ENCODE peak calls at places on chromosome 11, in nine cellular contexts. One of them, this sample, is unnamed.

GRCh38 chr11:125061237-125061636 is 1.9 kb upstream of the SLC37A2 start:
- DNase-seq in PC-9: no peak
- DNase-seq in uterus: no peak
- DNase-seq in fibroblast of lung: no peak
- DNase-seq in gastrocnemius medialis: no peak
- DNase-seq in hepatocyte: no peak
- DNase-seq in ovary: no peak
- DNase-seq in H1: no peak
- DNase-seq in heart left ventricle: no peak
- DNase-seq in this sample: no peak

GRCh38 chr11:130718118-130718517 is 198.2 kb downstream of the SNX19 start:
- DNase-seq in PC-9: no peak
- DNase-seq in uterus: no peak
- DNase-seq in fibroblast of lung: no peak
- DNase-seq in gastrocnemius medialis: no peak
- DNase-seq in hepatocyte: no peak
- DNase-seq in ovary: no peak
- DNase-seq in H1: no peak
- DNase-seq in heart left ventricle: peak; percentile 56
- DNase-seq in this sample: no peak

GRCh38 chr11:124740277-124740882 is 638 bp downstream of the NRGN start:
- DNase-seq in PC-9: no peak
- DNase-seq in uterus: no peak
- DNase-seq in fibroblast of lung: peak; percentile 21
- DNase-seq in gastrocnemius medialis: no peak
- DNase-seq in hepatocyte: no peak
- DNase-seq in ovary: no peak
- DNase-seq in H1: no peak
- DNase-seq in heart left ventricle: peak; percentile 56
- DNase-seq in this sample: peak; percentile 87

GRCh38 chr11:31815743-31816466 is 4.8 kb upstream of the PAX6 start:
- DNase-seq in PC-9: no peak
- DNase-seq in uterus: no peak
- DNase-seq in fibroblast of lung: peak; percentile 18
- DNase-seq in gastrocnemius medialis: no peak
- DNase-seq in hepatocyte: no peak
- DNase-seq in ovary: no peak
- DNase-seq in H1: no peak
- DNase-seq in heart left ventricle: no peak
- DNase-seq in this sample: peak; percentile 59

GRCh38 chr11:125532668-125533067 is 36.6 kb upstream of the FEZ1 start:
- DNase-seq in PC-9: no peak
- DNase-seq in uterus: no peak
- DNase-seq in fibroblast of lung: no peak
- DNase-seq in gastrocnemius medialis: no peak
- DNase-seq in hepatocyte: no peak
- DNase-seq in ovary: no peak
- DNase-seq in H1: no peak
- DNase-seq in heart left ventricle: no peak
- DNase-seq in this sample: no peak

GRCh38 chr11:46290021-46290420 is 12.6 kb downstream of the CREB3L1 start:
- DNase-seq in PC-9: no peak
- DNase-seq in uterus: peak; percentile 25
- DNase-seq in fibroblast of lung: no peak
- DNase-seq in gastrocnemius medialis: no peak
- DNase-seq in hepatocyte: no peak
- DNase-seq in ovary: peak; percentile 72
- DNase-seq in H1: no peak
- DNase-seq in heart left ventricle: no peak
- DNase-seq in this sample: no peak

GRCh38 chr11:112884012-112884767 is 77.0 kb upstream of the NCAM1 start:
- DNase-seq in PC-9: no peak
- DNase-seq in uterus: peak; percentile 22
- DNase-seq in fibroblast of lung: peak; percentile 6
- DNase-seq in gastrocnemius medialis: no peak
- DNase-seq in hepatocyte: no peak
- DNase-seq in ovary: no peak
- DNase-seq in H1: no peak
- DNase-seq in heart left ventricle: no peak
- DNase-seq in this sample: no peak

GRCh38 chr11:132080121-132080520 is 709.7 kb downstream of the NTM start:
- DNase-seq in PC-9: no peak
- DNase-seq in uterus: no peak
- DNase-seq in fibroblast of lung: no peak
- DNase-seq in gastrocnemius medialis: no peak
- DNase-seq in hepatocyte: no peak
- DNase-seq in ovary: no peak
- DNase-seq in H1: no peak
- DNase-seq in heart left ventricle: no peak
- DNase-seq in this sample: no peak

GRCh38 chr11:82719316-82719715 is 14.3 kb downstream of the FAM181B start:
- DNase-seq in PC-9: no peak
- DNase-seq in uterus: no peak
- DNase-seq in fibroblast of lung: no peak
- DNase-seq in gastrocnemius medialis: no peak
- DNase-seq in hepatocyte: no peak
- DNase-seq in ovary: no peak
- DNase-seq in H1: no peak
- DNase-seq in heart left ventricle: no peak
- DNase-seq in this sample: no peak

GRCh38 chr11:34501500-34501899 is 12.1 kb downstream of the ELF5 start:
- DNase-seq in PC-9: peak; percentile 96
- DNase-seq in uterus: peak; percentile 21
- DNase-seq in fibroblast of lung: peak; percentile 98
- DNase-seq in gastrocnemius medialis: peak; percentile 25
- DNase-seq in hepatocyte: peak; percentile 46
- DNase-seq in ovary: no peak
- DNase-seq in H1: no peak
- DNase-seq in heart left ventricle: no peak
- DNase-seq in this sample: no peak

GRCh38 chr11:36077886-36078685 is 134.2 kb downstream of the LDLRAD3 start:
- DNase-seq in PC-9: no peak
- DNase-seq in uterus: no peak
- DNase-seq in fibroblast of lung: no peak
- DNase-seq in gastrocnemius medialis: no peak
- DNase-seq in hepatocyte: no peak
- DNase-seq in ovary: no peak
- DNase-seq in H1: no peak
- DNase-seq in heart left ventricle: no peak
- DNase-seq in this sample: no peak

GRCh38 chr11:96168623-96169022 is 174.4 kb downstream of the MAML2 start:
- DNase-seq in PC-9: peak; percentile 95
- DNase-seq in uterus: peak; percentile 46
- DNase-seq in fibroblast of lung: peak; percentile 89
- DNase-seq in gastrocnemius medialis: peak; percentile 48
- DNase-seq in hepatocyte: peak; percentile 67
- DNase-seq in ovary: no peak
- DNase-seq in H1: no peak
- DNase-seq in heart left ventricle: peak; percentile 38
- DNase-seq in this sample: no peak

GRCh38 chr11:72766152-72766902 is 14.1 kb upstream of the ARAP1 start:
- DNase-seq in PC-9: no peak
- DNase-seq in uterus: no peak
- DNase-seq in fibroblast of lung: no peak
- DNase-seq in gastrocnemius medialis: no peak
- DNase-seq in hepatocyte: no peak
- DNase-seq in ovary: no peak
- DNase-seq in H1: no peak
- DNase-seq in heart left ventricle: no peak
- DNase-seq in this sample: no peak

GRCh38 chr11:72763823-72764222 is 11.6 kb upstream of the ARAP1 start:
- DNase-seq in PC-9: no peak
- DNase-seq in uterus: no peak
- DNase-seq in fibroblast of lung: no peak
- DNase-seq in gastrocnemius medialis: no peak
- DNase-seq in hepatocyte: no peak
- DNase-seq in ovary: no peak
- DNase-seq in H1: no peak
- DNase-seq in heart left ventricle: no peak
- DNase-seq in this sample: no peak

GRCh38 chr11:72762641-72763304 is 10.6 kb upstream of the ARAP1 start:
- DNase-seq in PC-9: no peak
- DNase-seq in uterus: no peak
- DNase-seq in fibroblast of lung: no peak
- DNase-seq in gastrocnemius medialis: no peak
- DNase-seq in hepatocyte: no peak
- DNase-seq in ovary: no peak
- DNase-seq in H1: no peak
- DNase-seq in heart left ventricle: no peak
- DNase-seq in this sample: no peak

GRCh38 chr11:72767203-72768062 is 15.2 kb upstream of the ARAP1 start:
- DNase-seq in PC-9: no peak
- DNase-seq in uterus: no peak
- DNase-seq in fibroblast of lung: no peak
- DNase-seq in gastrocnemius medialis: no peak
- DNase-seq in hepatocyte: no peak
- DNase-seq in ovary: no peak
- DNase-seq in H1: no peak
- DNase-seq in heart left ventricle: no peak
- DNase-seq in this sample: no peak

DNA sequence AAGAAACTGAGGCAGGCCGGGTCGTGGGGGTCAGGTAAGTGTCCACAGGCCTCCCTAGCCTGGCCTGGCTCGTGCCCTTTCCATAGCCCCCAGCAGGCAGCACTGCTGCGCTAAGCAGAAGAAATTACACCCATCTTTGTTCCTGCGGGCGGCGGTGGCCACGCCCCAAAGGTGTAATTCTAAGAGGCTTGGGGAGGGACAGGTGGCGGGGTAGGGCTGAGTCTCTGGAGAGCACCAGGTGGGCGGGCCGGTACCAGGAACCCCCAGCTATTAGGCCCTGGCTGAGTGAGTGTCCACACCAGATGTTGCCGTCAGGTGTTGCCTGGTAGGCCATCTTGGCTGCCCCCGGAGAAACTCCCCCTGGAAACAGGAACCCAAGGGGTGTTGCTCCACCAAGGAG is 12.3 kb upstream of the ARAP1 start:
- DNase-seq in PC-9: no peak
- DNase-seq in uterus: no peak
- DNase-seq in fibroblast of lung: no peak
- DNase-seq in gastrocnemius medialis: no peak
- DNase-seq in hepatocyte: peak; percentile 67
- DNase-seq in ovary: no peak
- DNase-seq in H1: peak; percentile 74
- DNase-seq in heart left ventricle: no peak
- DNase-seq in this sample: no peak
- H3K27ac ChIP-seq in PC-9: no peak overlapping the region
- H3K27ac ChIP-seq in uterus: no peak overlapping the region
- H3K27ac ChIP-seq in fibroblast of lung: no peak overlapping the region
- H3K27ac ChIP-seq in gastrocnemius medialis: no peak overlapping the region
- H3K27ac ChIP-seq in hepatocyte: peak overlapping the region; percentile 74
- H3K27ac ChIP-seq in ovary: no peak overlapping the region
- H3K27ac ChIP-seq in H1: no peak overlapping the region
- H3K27ac ChIP-seq in heart left ventricle: no peak overlapping the region
- H3K27ac ChIP-seq in this sample: no peak overlapping the region

GRCh38 chr11:91703042-91703441 is 521.6 kb upstream of the FAT3 start:
- DNase-seq in PC-9: no peak
- DNase-seq in uterus: no peak
- DNase-seq in fibroblast of lung: no peak
- DNase-seq in gastrocnemius medialis: no peak
- DNase-seq in hepatocyte: no peak
- DNase-seq in ovary: no peak
- DNase-seq in H1: no peak
- DNase-seq in heart left ventricle: no peak
- DNase-seq in this sample: no peak
- H3K9me3 ChIP-seq in PC-9: no peaks in the 10 kb centered on the region
- H3K9me3 ChIP-seq in uterus: no peaks in the 10 kb centered on the region
- H3K9me3 ChIP-seq in fibroblast of lung: no peaks in the 10 kb centered on the region
- H3K9me3 ChIP-seq in gastrocnemius medialis: no peaks in the 10 kb centered on the region
- H3K9me3 ChIP-seq in hepatocyte: no peaks in the 10 kb centered on the region
- H3K9me3 ChIP-seq in ovary: no peaks in the 10 kb centered on the region
- H3K9me3 ChIP-seq in H1: no peaks in the 10 kb centered on the region
- H3K9me3 ChIP-seq in heart left ventricle: no peaks in the 10 kb centered on the region
- H3K9me3 ChIP-seq in this sample: no peaks in the 10 kb centered on the region

DNA sequence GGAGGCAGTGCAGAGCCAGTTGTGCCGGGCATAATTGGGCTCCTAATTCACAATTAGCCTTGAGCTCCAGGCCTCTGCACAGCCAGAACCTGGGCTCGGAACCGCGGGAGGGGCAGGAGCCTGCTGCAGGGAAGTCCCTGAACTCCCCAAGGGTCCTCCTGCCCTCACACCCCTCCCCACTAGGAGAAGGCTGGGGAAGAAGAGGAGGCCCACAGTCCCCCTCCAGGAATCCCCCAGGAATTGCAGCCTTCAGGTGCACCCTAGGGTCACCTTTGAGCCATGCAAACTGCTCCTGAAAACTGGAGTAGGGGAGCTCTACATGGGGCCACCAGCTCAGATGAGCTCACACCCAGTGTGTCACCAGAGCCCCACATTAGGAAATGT is 93.8 kb upstream of the LMO1 start:
- DNase-seq in PC-9: no peak
- DNase-seq in uterus: no peak
- DNase-seq in fibroblast of lung: no peak
- DNase-seq in gastrocnemius medialis: no peak
- DNase-seq in hepatocyte: no peak
- DNase-seq in ovary: no peak
- DNase-seq in H1: no peak
- DNase-seq in heart left ventricle: no peak
- DNase-seq in this sample: peak; percentile 61
- TF ChIP-seq CTCF in PC-9: no peak
- TF ChIP-seq CTCF in uterus: no peak
- TF ChIP-seq CTCF in fibroblast of lung: no peak
- TF ChIP-seq CTCF in gastrocnemius medialis: no peak
- TF ChIP-seq CTCF in hepatocyte: no peak
- TF ChIP-seq CTCF in ovary: no peak
- TF ChIP-seq CTCF in H1: peak; percentile 40
- TF ChIP-seq CTCF in heart left ventricle: no peak
- TF ChIP-seq CTCF in this sample: no peak

DNA sequence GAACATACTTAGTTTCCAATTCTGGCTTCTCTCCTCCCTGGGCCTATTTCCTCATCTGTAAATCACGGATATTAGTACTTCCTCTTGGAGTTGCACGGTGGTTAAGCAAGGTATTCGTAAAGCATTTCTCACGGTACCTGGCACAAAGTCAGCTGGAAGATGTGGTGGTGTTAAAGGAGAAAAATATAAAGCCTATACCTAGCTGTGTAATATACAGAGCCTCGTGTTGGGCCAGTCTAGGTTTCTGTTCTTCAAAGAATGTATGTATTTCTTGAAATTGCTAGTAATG is 47.2 kb downstream of the DBX1 start:
- DNase-seq in PC-9: no peak
- DNase-seq in uterus: no peak
- DNase-seq in fibroblast of lung: peak; percentile 69
- DNase-seq in gastrocnemius medialis: no peak
- DNase-seq in hepatocyte: no peak
- DNase-seq in ovary: no peak
- DNase-seq in H1: no peak
- DNase-seq in heart left ventricle: no peak
- DNase-seq in this sample: no peak
- H3K27ac ChIP-seq in PC-9: peak overlapping the region; percentile 51
- H3K27ac ChIP-seq in uterus: peak overlapping the region; percentile 84
- H3K27ac ChIP-seq in fibroblast of lung: peak overlapping the region; percentile 88
- H3K27ac ChIP-seq in gastrocnemius medialis: peak overlapping the region; percentile 67
- H3K27ac ChIP-seq in hepatocyte: peak overlapping the region; percentile 90
- H3K27ac ChIP-seq in ovary: peak overlapping the region; percentile 84
- H3K27ac ChIP-seq in H1: no peak overlapping the region
- H3K27ac ChIP-seq in heart left ventricle: peak overlapping the region; percentile 80
- H3K27ac ChIP-seq in this sample: no peak overlapping the region

GRCh38 chr11:58771458-58771855 is 39.7 kb upstream of the GLYAT start:
- DNase-seq in PC-9: no peak
- DNase-seq in uterus: no peak
- DNase-seq in fibroblast of lung: no peak
- DNase-seq in gastrocnemius medialis: no peak
- DNase-seq in hepatocyte: no peak
- DNase-seq in ovary: no peak
- DNase-seq in H1: no peak
- DNase-seq in heart left ventricle: no peak
- DNase-seq in this sample: no peak
- H3K9me3 ChIP-seq in PC-9: no peaks in the 10 kb centered on the region
- H3K9me3 ChIP-seq in uterus: no peaks in the 10 kb centered on the region
- H3K9me3 ChIP-seq in fibroblast of lung: no peaks in the 10 kb centered on the region
- H3K9me3 ChIP-seq in gastrocnemius medialis: no peaks in the 10 kb centered on the region
- H3K9me3 ChIP-seq in hepatocyte: no peaks in the 10 kb centered on the region
- H3K9me3 ChIP-seq in ovary: no peaks in the 10 kb centered on the region
- H3K9me3 ChIP-seq in H1: peaks cover 14% of the 10 kb centered on the region
- H3K9me3 ChIP-seq in heart left ventricle: no peaks in the 10 kb centered on the region
- H3K9me3 ChIP-seq in this sample: no peaks in the 10 kb centered on the region